ENCODE peak calls at places on chromosomes 5 and 9, in ten cellular contexts. O, M, T, K, Q, G, S, I, V and R are unnamed samples.

GRCh38 chr5:65198777-65199120 is 283.0 kb downstream of the ADAMTS6 start:
- DNase-seq in O (peak; percentile 86), S (no peak), T (peak; percentile 97), I (no peak), M (no peak), K (peak; percentile 100), G (no peak), V (no peak), Q (no peak), R (no peak)

GRCh38 chr5:169548315-169548714 is 35.3 kb upstream of the SPDL1 start:
- DNase-seq in O (peak; percentile 45), G (no peak), K (peak; percentile 73), Q (no peak), I (no peak), S (no peak), M (no peak), T (peak; percentile 52), V (no peak), R (no peak)

GRCh38 chr5:4068171-4068570 is 472.5 kb downstream of the IRX1 start:
- DNase-seq in T (no peak), K (no peak), I (no peak), M (no peak), G (no peak), O (no peak), V (no peak), Q (no peak), S (no peak), R (no peak)

GRCh38 chr9:94780516-94780950 is 54.0 kb downstream of the AOPEP start:
- DNase-seq in K (no peak), G (peak; percentile 78), Q (peak; percentile 84), T (no peak), I (no peak), O (no peak), V (no peak), S (peak; percentile 66), M (no peak), R (no peak)

GRCh38 chr5:133635051-133635450 is 22.7 kb upstream of the FSTL4 start:
- DNase-seq in T (peak; percentile 78), V (no peak), G (no peak), I (no peak), S (no peak), Q (no peak), K (peak; percentile 31), M (no peak), O (no peak), R (no peak)

GRCh38 chr5:164472150-164472549 is 966.7 kb downstream of the MAT2B start:
- DNase-seq in K (no peak), T (no peak), M (no peak), S (no peak), V (no peak), O (no peak), I (no peak), Q (no peak), G (no peak), R (no peak)

GRCh38 chr5:82812575-82812974 is 264.6 kb downstream of the TMEM167A start:
- DNase-seq in M (no peak), O (peak; percentile 67), K (peak; percentile 78), T (peak; percentile 36), I (no peak), V (no peak), G (no peak), Q (no peak), S (no peak), R (no peak)

GRCh38 chr5:44770936-44771717 is 37.6 kb upstream of the MRPS30 start:
- DNase-seq in K (peak; percentile 38), T (no peak), S (no peak), I (no peak), V (no peak), G (no peak), O (no peak), M (no peak), Q (no peak), R (no peak)

GRCh38 chr5:38540348-38540747 is 16.1 kb downstream of the LIFR start:
- DNase-seq in O (no peak), S (peak; percentile 68), M (no peak), G (peak; percentile 66), V (no peak), I (no peak), K (no peak), Q (peak; percentile 64), T (no peak), R (no peak)

GRCh38 chr5:10115669-10116068 is 134.0 kb downstream of the ATPSCKMT start:
- DNase-seq in T (no peak), I (no peak), Q (no peak), K (no peak), M (no peak), G (no peak), O (no peak), V (no peak), S (no peak), R (no peak)

GRCh38 chr5:10110228-10110627 is 139.5 kb downstream of the ATPSCKMT start:
- DNase-seq in K (no peak), M (no peak), O (no peak), G (no peak), V (no peak), I (no peak), Q (no peak), T (no peak), S (no peak), R (no peak)

GRCh38 chr5:10106806-10107205 is 142.9 kb downstream of the ATPSCKMT start:
- DNase-seq in T (no peak), K (peak; percentile 6), Q (no peak), S (no peak), G (no peak), I (no peak), O (no peak), M (no peak), V (no peak), R (no peak)

GRCh38 chr5:10116594-10116993 is 133.1 kb downstream of the ATPSCKMT start:
- DNase-seq in M (no peak), G (no peak), O (no peak), Q (no peak), K (no peak), V (no peak), I (no peak), S (no peak), T (no peak), R (no peak)

DNA sequence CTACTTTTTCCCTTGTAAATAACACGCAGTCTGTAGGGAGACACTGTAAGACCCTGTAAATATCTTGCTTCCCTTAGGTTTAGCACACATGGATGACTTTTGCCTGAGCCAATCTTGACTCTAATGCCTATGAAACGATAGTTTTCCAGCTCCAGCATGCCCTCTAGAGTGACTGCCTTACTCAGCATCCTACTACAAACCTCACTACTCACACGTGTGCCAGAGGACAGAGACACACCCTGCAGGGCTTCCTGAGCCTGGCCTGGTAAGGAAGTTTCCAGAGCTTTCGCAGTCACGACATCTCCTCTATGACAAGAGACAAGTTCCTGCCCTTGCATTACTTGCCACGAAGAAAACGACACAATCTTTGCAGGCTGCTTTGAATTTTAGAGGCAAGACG is 138.1 kb downstream of the ATPSCKMT start:
- DNase-seq in T (peak; percentile 59), Q (peak; percentile 63), O (peak; percentile 44), V (no peak), S (no peak), G (no peak), I (no peak), M (peak; percentile 46), K (peak; percentile 72), R (no peak)
- TF ChIP-seq CTCF in T (peak; percentile 62), Q (peak; percentile 51), O (peak; percentile 77), V (no peak), S (no peak), G (no peak), I (no peak), M (peak; percentile 51), K (peak; percentile 57), R (peak; percentile 23)

DNA sequence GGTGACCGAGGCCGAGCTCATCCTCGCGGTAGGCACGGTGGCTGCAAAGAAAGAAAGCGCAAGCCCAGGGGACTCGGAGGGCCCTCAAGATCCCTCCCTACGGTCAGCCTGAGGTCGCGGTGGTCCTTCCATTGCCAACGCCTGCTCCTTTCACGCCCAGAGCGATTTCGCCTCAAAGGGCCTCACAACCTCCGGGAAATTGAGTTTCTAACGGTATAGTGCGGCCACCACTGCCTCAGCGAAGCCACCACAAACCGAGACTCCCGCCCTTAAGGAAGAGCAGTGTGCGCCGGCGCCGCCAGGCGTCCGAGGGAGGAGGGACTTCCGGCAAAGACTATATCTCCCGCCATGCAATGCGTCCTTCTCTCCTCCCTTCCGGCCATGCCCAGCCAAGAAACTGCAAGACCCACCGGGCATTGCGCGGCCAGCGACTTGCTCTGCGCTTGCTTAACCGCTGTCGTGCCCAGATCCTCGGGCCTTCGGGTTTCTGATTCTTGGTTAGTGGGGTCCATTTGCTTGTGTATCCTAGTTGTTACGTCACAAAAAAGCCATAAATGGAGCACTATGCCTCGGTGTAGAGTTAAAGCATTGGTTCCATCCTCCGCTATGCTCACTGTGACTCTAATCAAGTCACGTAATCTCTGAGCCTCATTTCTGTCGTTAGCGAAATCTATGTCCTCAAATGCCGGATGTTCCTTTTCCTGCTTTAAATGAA is at the start of gene HAUS6:
- DNase-seq in T (peak; percentile 98), G (peak; percentile 98), S (peak; percentile 98), I (peak; percentile 94), V (peak; percentile 95), K (peak; percentile 99), Q (peak; percentile 98), O (peak; percentile 93), M (peak; percentile 93), R (peak; percentile 89)
- TF ChIP-seq CTCF in T (peak; percentile 46), G (peak; percentile 36), S (peak; percentile 52), I (peak; percentile 83), V (peak; percentile 38), K (peak; percentile 63), Q (peak; percentile 53), O (peak; percentile 39), M (peak; percentile 68), R (no peak)

GRCh38 chr9:77177143-77177893 is at the start of gene VPS13A:
- DNase-seq in S (peak; percentile 94), T (peak; percentile 93), M (peak; percentile 96), Q (peak; percentile 96), G (peak; percentile 95), O (peak; percentile 73), K (peak; percentile 89), V (peak; percentile 95), I (peak; percentile 95), R (peak; percentile 94)
- TF ChIP-seq CTCF in S (no peak), T (peak; percentile 28), M (no peak), Q (no peak), G (peak; percentile 7), O (no peak), K (no peak), V (peak; percentile 27), I (peak; percentile 30), R (peak; percentile 41)

GRCh38 chr5:141105350-141105749 is 5.1 kb downstream of the PCDHB3 start:
- DNase-seq in M (no peak), K (no peak), S (no peak), T (no peak), I (no peak), Q (no peak), V (no peak), G (no peak), O (no peak), R (no peak)

GRCh38 chr5:141095263-141095641 is 837 bp downstream of the PCDHB2 start:
- DNase-seq in T (no peak), Q (no peak), K (no peak), V (no peak), G (no peak), M (no peak), I (no peak), S (peak; percentile 49), O (no peak), R (no peak)

GRCh38 chr5:141101059-141101458 is 786 bp downstream of the PCDHB3 start:
- DNase-seq in T (no peak), O (no peak), Q (no peak), G (no peak), V (no peak), S (no peak), K (no peak), M (no peak), I (no peak), R (no peak)

GRCh38 chr5:141094481-141095262 is at the start of gene PCDHB2:
- DNase-seq in K (peak; percentile 19), Q (peak; percentile 60), G (peak; percentile 23), V (no peak), I (no peak), T (peak; percentile 1), O (peak; percentile 12), S (no peak), M (peak; percentile 76), R (no peak)

GRCh38 chr5:141100243-141100805 is at the start of gene PCDHB3:
- DNase-seq in V (peak; percentile 10), I (no peak), Q (no peak), T (peak; percentile 5), K (peak; percentile 41), G (peak; percentile 60), O (no peak), M (peak; percentile 73), S (peak; percentile 71), R (no peak)
- TF ChIP-seq CTCF in V (peak; percentile 26), I (peak; percentile 16), Q (peak; percentile 14), T (peak; percentile 22), K (no peak), G (no peak), O (no peak), M (peak; percentile 62), S (peak; percentile 44), R (peak; percentile 17)